ENCODE peak calls at places on chromosomes 6 and 20, in six cellular contexts. R is iris pigment epithelial cell; G is HL-60; Q is HT-29; U is AG08395; Y is effector memory CD8-positive, alpha-beta T cell. F is an unnamed sample.
A peak's percentile ranks its signal among the peaks of the same experiment; 100 is the strongest.

GRCh38 chr6:56725257-56725656 is 82.6 kb upstream of the DST start:
- DNase-seq in R (no peak), G (no peak), Q (no peak), Y (no peak), U (no peak), F (no peak)

GRCh38 chr6:26294276-26294675 is 70.7 kb upstream of the BTN3A2 start:
- DNase-seq in Y (no peak), U (no peak), R (no peak), Q (no peak), G (no peak), F (no peak)

GRCh38 chr6:113842165-113842564 is 15.0 kb upstream of the MARCKS start:
- DNase-seq in Y (no peak), Q (no peak), R (peak; percentile 39), U (peak; percentile 62), G (no peak), F (no peak)

GRCh38 chr6:168331058-168331457 is 11.5 kb upstream of the DACT2 start:
- DNase-seq in R (no peak), Y (no peak), G (no peak), Q (no peak), U (no peak), F (no peak)

GRCh38 chr6:117615981-117616961 is 14.0 kb upstream of the GOPC start:
- DNase-seq in R (peak; percentile 39), Q (no peak), G (no peak), Y (peak; percentile 57), U (no peak), F (no peak)

GRCh38 chr6:33931799-33932198 is 128.0 kb upstream of the MLN start:
- DNase-seq in R (no peak), U (no peak), G (no peak), Q (no peak), Y (no peak), F (no peak)

GRCh38 chr6:4348462-4349112 is 213.2 kb upstream of the ECI2 start:
- DNase-seq in R (peak; percentile 43), Q (no peak), G (no peak), U (peak; percentile 14), Y (no peak), F (no peak)

GRCh38 chr20:1537731-1538058 is 19.8 kb downstream of the SIRPD start:
- DNase-seq in Q (no peak), U (no peak), Y (no peak), R (no peak), G (peak; percentile 47), F (no peak)

GRCh38 chr20:63915471-63915870 is 20.5 kb downstream of the DNAJC5 start:
- DNase-seq in Q (no peak), G (no peak), U (no peak), R (no peak), Y (no peak), F (no peak)

GRCh38 chr20:8291873-8292272 is 159.8 kb downstream of the PLCB1 start:
- DNase-seq in R (peak; percentile 93), Q (no peak), G (no peak), Y (no peak), U (peak; percentile 5), F (no peak)

GRCh38 chr6:133179483-133179882 is 61.7 kb upstream of the EYA4 start:
- DNase-seq in Y (no peak), Q (peak; percentile 28), U (no peak), G (no peak), R (no peak), F (no peak)

GRCh38 chr20:33945391-33946079 is 48.2 kb upstream of the RALY start:
- DNase-seq in R (peak; percentile 92), U (peak; percentile 73), Q (no peak), G (no peak), Y (no peak), F (no peak)

GRCh38 chr6:46777476-46778346 is 15.5 kb upstream of the MEP1A start:
- DNase-seq in G (no peak), U (no peak), Q (no peak), Y (no peak), R (no peak), F (no peak)

GRCh38 chr6:150231456-150231855 is 88.6 kb downstream of the PPP1R14C start:
- DNase-seq in Q (no peak), R (peak; percentile 51), Y (no peak), U (peak; percentile 51), G (no peak), F (no peak)

GRCh38 chr6:11423667-11424066 is 113.9 kb upstream of the TMEM170B start:
- DNase-seq in Q (no peak), Y (no peak), U (no peak), G (no peak), R (no peak), F (no peak)

GRCh38 chr6:153167026-153167891 is 36.2 kb upstream of the RGS17 start:
- DNase-seq in U (peak; percentile 65), Y (no peak), R (peak; percentile 91), G (no peak), Q (peak; percentile 75), F (no peak)

F was measured in NCI-H1092 treated with DMSO at 0.1 percent for 48 hours.